ENCODE peak calls at places on chromosomes 16 and 17, in seven cellular contexts. Z is SK-N-SH, R is H1, F is HepG2, B is HCT116, G is K562, E is GM12878. T is an unnamed sample.

GRCh38 chr16:87836844-87837581 is 32.3 kb downstream of the SLC7A5 start:
- DNase-seq in F (no peak), R (no peak), E (no peak), B (no peak), Z (no peak), G (no peak), T (no peak)

GRCh38 chr17:78075545-78075944 is 53.0 kb downstream of the TMC6 start:
- DNase-seq in E (no peak), R (no peak), B (no peak), F (no peak), Z (no peak), G (no peak), T (no peak)

GRCh38 chr17:38528101-38528500 is 77.7 kb downstream of the SRCIN1 start:
- DNase-seq in G (no peak), R (no peak), B (no peak), E (no peak), Z (peak; percentile 67), F (no peak), T (no peak)

GRCh38 chr17:21705021-21705601 is 12.8 kb downstream of the KCNJ18 start:
- DNase-seq in Z (no peak), G (no peak), E (no peak), F (no peak), R (no peak), B (no peak), T (no peak)

GRCh38 chr17:66268247-66268927 is 34.0 kb upstream of the PRKCA start:
- DNase-seq in B (no peak), E (no peak), G (no peak), R (no peak), Z (no peak), F (no peak), T (no peak)

GRCh38 chr16:1548234-1548633 is 14.8 kb downstream of the TMEM204 start:
- DNase-seq in E (no peak), Z (no peak), G (no peak), B (no peak), R (no peak), F (no peak), T (no peak)

GRCh38 chr16:89557936-89558490 is 2.5 kb upstream of the RPL13 start:
- DNase-seq in R (no peak), G (no peak), B (no peak), F (no peak), E (no peak), Z (no peak), T (no peak)

GRCh38 chr16:49470550-49470949 is 96.9 kb downstream of the C16orf78 start:
- DNase-seq in Z (no peak), E (no peak), F (no peak), G (no peak), R (no peak), B (no peak), T (no peak)

GRCh38 chr17:38320482-38320881 is 23.3 kb downstream of the GPR179 start:
- DNase-seq in E (no peak), G (no peak), Z (no peak), F (no peak), B (no peak), R (no peak), T (peak; percentile 100)

GRCh38 chr16:25855818-25856217 is 164.1 kb downstream of the HS3ST4 start:
- DNase-seq in Z (no peak), B (no peak), E (no peak), R (no peak), G (no peak), F (no peak), T (no peak)

GRCh38 chr16:86031141-86031678 is 132.2 kb downstream of the IRF8 start:
- DNase-seq in E (no peak), B (no peak), F (no peak), G (no peak), R (no peak), Z (no peak), T (no peak)

GRCh38 chr16:86026916-86027315 is 128.0 kb downstream of the IRF8 start:
- DNase-seq in B (no peak), R (no peak), F (no peak), E (no peak), G (no peak), Z (no peak), T (no peak)

GRCh38 chr16:86030116-86030515 is 131.2 kb downstream of the IRF8 start:
- DNase-seq in E (no peak), G (no peak), Z (no peak), R (no peak), F (no peak), B (no peak), T (no peak)

GRCh38 chr16:86027366-86028126 is 128.6 kb downstream of the IRF8 start:
- DNase-seq in B (no peak), G (no peak), R (no peak), E (no peak), F (no peak), Z (no peak), T (no peak)

DNA sequence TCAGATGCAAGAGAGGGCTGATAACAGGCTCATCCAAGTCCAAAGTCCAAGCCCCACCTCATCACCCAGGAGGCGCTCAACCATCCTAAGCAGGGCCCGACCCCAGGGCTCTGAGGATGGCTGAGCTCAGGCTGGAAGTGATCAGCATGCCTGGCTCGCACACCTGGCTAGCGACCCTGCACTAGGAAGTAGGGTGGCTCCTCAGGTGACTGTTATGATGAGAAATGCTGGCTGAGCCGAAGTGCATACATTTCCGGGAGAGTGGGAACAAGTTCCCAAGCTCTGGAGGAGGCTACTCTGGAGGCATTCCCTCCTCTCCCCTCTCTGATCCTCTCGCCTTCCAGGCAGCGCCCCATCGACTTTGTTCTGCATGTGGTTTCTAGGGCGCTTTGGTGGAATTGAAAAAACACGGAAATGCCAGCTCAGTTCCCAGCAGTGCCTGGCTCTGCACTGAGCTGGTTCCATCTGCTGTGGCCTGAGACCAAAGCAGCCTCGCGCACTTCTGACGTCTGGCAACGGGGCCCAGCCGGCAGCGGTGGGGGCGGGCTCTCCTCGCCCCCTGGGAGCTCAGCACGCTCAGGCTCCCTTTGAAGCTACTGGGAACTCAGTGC is 130.3 kb downstream of the IRF8 start:
- DNase-seq in B (no peak), E (no peak), R (no peak), Z (no peak), G (no peak), F (no peak), T (no peak)
- TF ChIP-seq JUND in B (no peak), E (no peak), R (no peak), Z (no peak), G (no peak), F (no peak), T (no peak)

DNA sequence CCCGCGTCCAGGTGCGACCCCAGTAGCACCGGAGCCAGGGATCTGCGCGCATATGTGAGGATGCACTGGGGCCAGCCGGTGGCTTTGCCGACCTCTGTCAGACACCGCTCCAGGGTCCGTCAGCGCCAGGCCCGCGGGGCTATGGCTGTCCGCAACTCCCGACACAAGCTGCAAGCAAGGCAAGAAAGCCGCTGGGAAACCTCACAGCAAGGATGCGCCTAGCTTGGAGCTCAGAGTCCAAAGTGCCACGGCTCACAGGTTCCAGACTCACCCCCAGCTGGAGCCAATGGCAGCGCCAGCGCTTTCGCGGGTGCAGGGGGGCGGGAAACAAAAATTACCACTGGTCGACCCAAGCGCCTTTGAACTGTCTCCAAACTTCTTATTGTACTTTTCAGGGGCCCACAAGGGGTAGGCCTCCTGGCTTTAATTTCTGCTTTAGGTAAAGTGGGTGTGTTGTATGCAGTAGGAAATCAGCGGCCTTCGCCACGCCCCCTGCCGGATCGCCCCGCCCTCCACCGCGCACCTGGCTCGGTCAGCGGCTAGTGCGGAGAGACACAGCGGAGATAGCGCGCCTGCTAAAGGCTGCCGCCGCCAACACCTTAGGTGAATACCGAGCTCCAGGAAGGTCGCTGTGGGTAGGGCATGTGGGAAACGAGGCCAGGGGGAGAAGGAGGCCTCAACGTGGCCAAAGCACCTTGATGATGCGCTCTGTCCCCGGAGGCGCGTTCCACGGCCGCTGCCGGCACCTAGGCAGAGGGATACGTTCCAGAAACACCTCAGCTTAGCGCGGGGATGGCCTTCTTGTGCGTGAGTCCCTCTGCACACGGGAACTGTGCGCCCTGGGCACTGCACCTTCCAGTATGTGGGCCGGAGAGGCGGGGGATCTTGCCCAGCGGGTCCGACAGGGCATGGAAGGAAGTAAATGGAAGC is 61.1 kb upstream of the RBL2 start:
- DNase-seq in Z (peak; percentile 53), R (peak; percentile 38), B (peak; percentile 35), E (no peak), F (no peak), G (peak; percentile 28), T (peak; percentile 82)
- TF ChIP-seq JUND in Z (no peak), R (no peak), B (no peak), E (no peak), F (no peak), G (no peak), T (no peak)

GRCh38 chr16:7364054-7364407 is 31.4 kb downstream of the RBFOX1 start:
- DNase-seq in F (no peak), G (no peak), E (no peak), B (no peak), R (no peak), Z (peak; percentile 19), T (no peak)
- TF ChIP-seq JUND in F (no peak), G (no peak), E (no peak), B (no peak), R (no peak), Z (no peak), T (no peak)

GRCh38 chr17:9162275-9162985 is 141.1 kb downstream of the NTN1 start:
- DNase-seq in E (no peak), B (no peak), G (peak; percentile 53), Z (peak; percentile 55), R (peak; percentile 51), F (no peak), T (peak; percentile 84)
- TF ChIP-seq JUND in E (no peak), B (no peak), G (no peak), Z (no peak), R (no peak), F (no peak), T (no peak)

DNA sequence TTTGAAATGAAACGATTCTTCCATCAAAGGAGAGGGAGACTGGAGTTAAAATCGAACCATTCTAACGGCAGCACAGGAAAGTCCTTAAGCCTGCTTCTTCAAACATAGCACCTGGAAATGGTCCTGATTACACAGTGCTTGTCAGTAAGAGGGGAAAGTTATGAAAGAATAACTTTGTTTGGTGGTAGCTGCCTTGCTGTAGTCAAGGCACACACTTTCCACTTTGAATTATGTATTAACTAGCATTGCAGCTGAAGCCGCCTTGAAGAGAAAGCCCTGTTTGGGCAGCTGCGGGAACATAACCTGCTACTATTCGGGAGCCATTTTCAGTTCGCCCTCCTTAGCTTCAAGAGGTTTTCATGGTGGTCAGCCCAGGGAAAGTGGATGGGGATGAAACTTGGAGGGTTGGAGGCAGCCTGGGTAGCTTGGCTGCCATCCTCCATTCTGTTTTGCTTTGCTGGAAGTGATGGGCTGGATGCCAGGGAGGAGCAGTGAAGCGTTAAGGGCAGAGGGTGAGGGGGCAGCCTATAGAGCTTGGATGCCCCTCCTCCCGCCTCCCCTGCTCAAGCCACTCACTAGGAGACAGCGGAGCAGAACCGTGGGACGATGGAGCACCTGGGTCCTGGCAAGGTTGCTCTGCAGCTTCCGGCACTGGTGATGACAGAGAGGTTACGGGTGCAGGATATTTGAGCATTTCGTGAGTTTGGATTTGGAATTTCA is 5.2 kb upstream of the HAS3 start:
- DNase-seq in E (no peak), F (no peak), B (no peak), Z (peak; percentile 77), G (no peak), R (no peak), T (no peak)
- TF ChIP-seq JUND in E (no peak), F (no peak), B (no peak), Z (no peak), G (no peak), R (no peak), T (no peak)